ENCODE peak calls at places on chromosomes 16 and 17, in six cellular contexts. One of them, this sample, is unnamed.

GRCh38 chr16:79186196-79186595 is 414.3 kb downstream of the MAF start:
- DNase-seq in AG10803: no peak
- DNase-seq in cardiac muscle cell: peak
- DNase-seq in A673: no peak
- DNase-seq in foreskin fibroblast: no peak
- DNase-seq in A549: no peak
- DNase-seq in this sample: no peak

GRCh38 chr17:69175812-69176517 is 34.3 kb upstream of the ABCA6 start:
- DNase-seq in foreskin fibroblast: peak
- DNase-seq in AG10803: peak
- DNase-seq in A549: peak
- DNase-seq in cardiac muscle cell: peak
- DNase-seq in A673: peak
- DNase-seq in this sample: peak

GRCh38 chr17:58253082-58253481 is 14.7 kb downstream of the LPO start:
- DNase-seq in A673: no peak
- DNase-seq in A549: no peak
- DNase-seq in AG10803: no peak
- DNase-seq in foreskin fibroblast: no peak
- DNase-seq in cardiac muscle cell: no peak
- DNase-seq in this sample: no peak

GRCh38 chr17:68383443-68384321 is 73.6 kb downstream of the WIPI1 start:
- DNase-seq in foreskin fibroblast: peak
- DNase-seq in A673: no peak
- DNase-seq in AG10803: peak
- DNase-seq in A549: no peak
- DNase-seq in cardiac muscle cell: peak
- DNase-seq in this sample: peak

GRCh38 chr17:57097832-57098421 is 12.9 kb downstream of the AKAP1 start:
- DNase-seq in A673: no peak
- DNase-seq in A549: no peak
- DNase-seq in foreskin fibroblast: peak
- DNase-seq in AG10803: peak
- DNase-seq in cardiac muscle cell: peak
- DNase-seq in this sample: peak

GRCh38 chr17:58329035-58329807 is 626 bp upstream of the TSPOAP1 start:
- DNase-seq in A549: no peak
- DNase-seq in foreskin fibroblast: no peak
- DNase-seq in cardiac muscle cell: no peak
- DNase-seq in AG10803: no peak
- DNase-seq in A673: peak
- DNase-seq in this sample: no peak

GRCh38 chr16:50902457-50902856 is 160.6 kb downstream of the CYLD start:
- DNase-seq in A549: no peak
- DNase-seq in foreskin fibroblast: no peak
- DNase-seq in cardiac muscle cell: no peak
- DNase-seq in A673: no peak
- DNase-seq in AG10803: no peak
- DNase-seq in this sample: no peak

GRCh38 chr17:65163990-65164495 is 26.9 kb downstream of the RGS9 start:
- DNase-seq in foreskin fibroblast: peak
- DNase-seq in cardiac muscle cell: peak
- DNase-seq in AG10803: peak
- DNase-seq in A673: no peak
- DNase-seq in A549: peak
- DNase-seq in this sample: peak

GRCh38 chr16:57962756-57963155 is 8.2 kb downstream of the CNGB1 start:
- DNase-seq in cardiac muscle cell: no peak
- DNase-seq in A549: no peak
- DNase-seq in A673: no peak
- DNase-seq in foreskin fibroblast: no peak
- DNase-seq in AG10803: no peak
- DNase-seq in this sample: no peak

GRCh38 chr17:44906987-44907681 is 7.9 kb upstream of the EFTUD2 start:
- DNase-seq in AG10803: no peak
- DNase-seq in A549: no peak
- DNase-seq in A673: no peak
- DNase-seq in foreskin fibroblast: no peak
- DNase-seq in cardiac muscle cell: peak
- DNase-seq in this sample: no peak

GRCh38 chr16:23795369-23795768 is 40.4 kb upstream of the PRKCB start:
- DNase-seq in A549: no peak
- DNase-seq in AG10803: no peak
- DNase-seq in cardiac muscle cell: no peak
- DNase-seq in A673: no peak
- DNase-seq in foreskin fibroblast: no peak
- DNase-seq in this sample: no peak

GRCh38 chr17:74552037-74552436 is 6.1 kb upstream of the CD300C start:
- DNase-seq in foreskin fibroblast: no peak
- DNase-seq in A549: no peak
- DNase-seq in AG10803: peak
- DNase-seq in cardiac muscle cell: no peak
- DNase-seq in A673: no peak
- DNase-seq in this sample: no peak

GRCh38 chr17:75822119-75822799 is 21.9 kb downstream of the UNC13D start:
- DNase-seq in A673: no peak
- DNase-seq in foreskin fibroblast: no peak
- DNase-seq in AG10803: no peak
- DNase-seq in cardiac muscle cell: no peak
- DNase-seq in A549: no peak
- DNase-seq in this sample: no peak

GRCh38 chr16:56965149-56965938 is 3.6 kb downstream of the CETP start:
- DNase-seq in A549: no peak
- DNase-seq in A673: no peak
- DNase-seq in cardiac muscle cell: no peak
- DNase-seq in foreskin fibroblast: peak
- DNase-seq in AG10803: no peak
- DNase-seq in this sample: no peak

GRCh38 chr16:20061132-20061531 is 12.6 kb downstream of the GPR139 start:
- DNase-seq in foreskin fibroblast: no peak
- DNase-seq in A549: no peak
- DNase-seq in cardiac muscle cell: no peak
- DNase-seq in AG10803: no peak
- DNase-seq in A673: no peak
- DNase-seq in this sample: no peak

GRCh38 chr17:34220776-34221390 is 34.2 kb upstream of the CCL2 start:
- DNase-seq in A549: no peak
- DNase-seq in cardiac muscle cell: peak
- DNase-seq in AG10803: no peak
- DNase-seq in foreskin fibroblast: no peak
- DNase-seq in A673: no peak
- DNase-seq in this sample: no peak

GRCh38 chr17:74183411-74183810 is 20.1 kb upstream of the RPL38 start:
- DNase-seq in A673: no peak
- DNase-seq in foreskin fibroblast: no peak
- DNase-seq in AG10803: no peak
- DNase-seq in cardiac muscle cell: no peak
- DNase-seq in A549: no peak
- DNase-seq in this sample: no peak

GRCh38 chr17:5430413-5430999 is 8.4 kb downstream of the C1QBP start:
- DNase-seq in A549: no peak
- DNase-seq in AG10803: no peak
- DNase-seq in A673: no peak
- DNase-seq in cardiac muscle cell: no peak
- DNase-seq in foreskin fibroblast: no peak
- DNase-seq in this sample: no peak

GRCh38 chr16:48864055-48864454 is 254.1 kb upstream of the N4BP1 start:
- DNase-seq in A549: no peak
- DNase-seq in AG10803: no peak
- DNase-seq in A673: no peak
- DNase-seq in cardiac muscle cell: no peak
- DNase-seq in foreskin fibroblast: no peak
- DNase-seq in this sample: no peak

GRCh38 chr17:45090711-45091110 is 29.6 kb downstream of the NMT1 start:
- DNase-seq in cardiac muscle cell: no peak
- DNase-seq in A673: no peak
- DNase-seq in foreskin fibroblast: peak
- DNase-seq in AG10803: peak
- DNase-seq in A549: no peak
- DNase-seq in this sample: peak

GRCh38 chr17:74210191-74211140 is 2.9 kb upstream of the TTYH2 start:
- DNase-seq in foreskin fibroblast: peak
- DNase-seq in A549: peak
- DNase-seq in A673: peak
- DNase-seq in cardiac muscle cell: peak
- DNase-seq in AG10803: peak
- DNase-seq in this sample: peak

GRCh38 chr17:43398724-43399595 is at the start of gene ARL4D:
- DNase-seq in A673: peak
- DNase-seq in AG10803: peak
- DNase-seq in A549: peak
- DNase-seq in cardiac muscle cell: peak
- DNase-seq in foreskin fibroblast: peak
- DNase-seq in this sample: peak

GRCh38 chr17:11880714-11881113 is 116.6 kb downstream of the ZNF18 start:
- DNase-seq in foreskin fibroblast: no peak
- DNase-seq in AG10803: no peak
- DNase-seq in A549: peak
- DNase-seq in cardiac muscle cell: peak
- DNase-seq in A673: peak
- DNase-seq in this sample: no peak

GRCh38 chr17:57440522-57441269 is 184.4 kb downstream of the MSI2 start:
- DNase-seq in A549: peak
- DNase-seq in A673: peak
- DNase-seq in foreskin fibroblast: peak
- DNase-seq in AG10803: peak
- DNase-seq in cardiac muscle cell: peak
- DNase-seq in this sample: peak

GRCh38 chr16:87044829-87045228 is 272.4 kb downstream of the C16orf95 start:
- DNase-seq in cardiac muscle cell: no peak
- DNase-seq in A549: no peak
- DNase-seq in AG10803: no peak
- DNase-seq in foreskin fibroblast: no peak
- DNase-seq in A673: no peak
- DNase-seq in this sample: no peak

GRCh38 chr16:981695-982151 is at the start of gene SOX8:
- DNase-seq in A549: no peak
- DNase-seq in cardiac muscle cell: no peak
- DNase-seq in AG10803: no peak
- DNase-seq in foreskin fibroblast: peak
- DNase-seq in A673: no peak
- DNase-seq in this sample: no peak

GRCh38 chr17:19654342-19654886 is 5.9 kb downstream of the ALDH3A2 start:
- DNase-seq in AG10803: no peak
- DNase-seq in cardiac muscle cell: no peak
- DNase-seq in A673: no peak
- DNase-seq in foreskin fibroblast: no peak
- DNase-seq in A549: no peak
- DNase-seq in this sample: no peak

GRCh38 chr16:47574091-47575054 is 113.2 kb downstream of the PHKB start:
- DNase-seq in foreskin fibroblast: peak
- DNase-seq in A549: no peak
- DNase-seq in cardiac muscle cell: peak
- DNase-seq in AG10803: peak
- DNase-seq in A673: peak
- DNase-seq in this sample: peak

GRCh38 chr17:39617446-39618251 is 9.1 kb upstream of the PPP1R1B start:
- DNase-seq in A673: peak
- DNase-seq in foreskin fibroblast: peak
- DNase-seq in A549: peak
- DNase-seq in AG10803: peak
- DNase-seq in cardiac muscle cell: peak
- DNase-seq in this sample: peak

GRCh38 chr17:60601443-60602384 is 1.7 kb downstream of the PPM1D start:
- DNase-seq in cardiac muscle cell: peak
- DNase-seq in A673: peak
- DNase-seq in A549: peak
- DNase-seq in foreskin fibroblast: peak
- DNase-seq in AG10803: peak
- DNase-seq in this sample: peak

GRCh38 chr17:60602385-60602742 is 2.4 kb downstream of the PPM1D start:
- DNase-seq in foreskin fibroblast: peak
- DNase-seq in cardiac muscle cell: peak
- DNase-seq in A673: no peak
- DNase-seq in AG10803: peak
- DNase-seq in A549: no peak
- DNase-seq in this sample: no peak

GRCh38 chr17:60602871-60603270 is 2.9 kb downstream of the PPM1D start:
- DNase-seq in foreskin fibroblast: no peak
- DNase-seq in AG10803: no peak
- DNase-seq in cardiac muscle cell: no peak
- DNase-seq in A673: no peak
- DNase-seq in A549: no peak
- DNase-seq in this sample: no peak

GRCh38 chr17:60606036-60606435 is 6.0 kb downstream of the PPM1D start:
- DNase-seq in AG10803: no peak
- DNase-seq in A549: no peak
- DNase-seq in A673: no peak
- DNase-seq in foreskin fibroblast: no peak
- DNase-seq in cardiac muscle cell: no peak
- DNase-seq in this sample: no peak

GRCh38 chr17:60604686-60605334 is 4.8 kb downstream of the PPM1D start:
- DNase-seq in cardiac muscle cell: peak
- DNase-seq in A549: no peak
- DNase-seq in A673: no peak
- DNase-seq in foreskin fibroblast: peak
- DNase-seq in AG10803: peak
- DNase-seq in this sample: peak
- H3K4me3 ChIP-seq in cardiac muscle cell: no peak
- H3K4me3 ChIP-seq in A549: no peak
- H3K4me3 ChIP-seq in A673: no peak
- H3K4me3 ChIP-seq in foreskin fibroblast: no peak
- H3K4me3 ChIP-seq in AG10803: no peak
- H3K4me3 ChIP-seq in this sample: no peak

GRCh38 chr17:2755941-2756724 is 6.7 kb upstream of the CCDC92B start:
- DNase-seq in A549: no peak
- DNase-seq in AG10803: no peak
- DNase-seq in A673: no peak
- DNase-seq in cardiac muscle cell: no peak
- DNase-seq in foreskin fibroblast: peak
- DNase-seq in this sample: no peak
- H3K4me3 ChIP-seq in A549: peak
- H3K4me3 ChIP-seq in AG10803: no peak
- H3K4me3 ChIP-seq in A673: no peak
- H3K4me3 ChIP-seq in cardiac muscle cell: peak
- H3K4me3 ChIP-seq in foreskin fibroblast: no peak
- H3K4me3 ChIP-seq in this sample: no peak

DNA sequence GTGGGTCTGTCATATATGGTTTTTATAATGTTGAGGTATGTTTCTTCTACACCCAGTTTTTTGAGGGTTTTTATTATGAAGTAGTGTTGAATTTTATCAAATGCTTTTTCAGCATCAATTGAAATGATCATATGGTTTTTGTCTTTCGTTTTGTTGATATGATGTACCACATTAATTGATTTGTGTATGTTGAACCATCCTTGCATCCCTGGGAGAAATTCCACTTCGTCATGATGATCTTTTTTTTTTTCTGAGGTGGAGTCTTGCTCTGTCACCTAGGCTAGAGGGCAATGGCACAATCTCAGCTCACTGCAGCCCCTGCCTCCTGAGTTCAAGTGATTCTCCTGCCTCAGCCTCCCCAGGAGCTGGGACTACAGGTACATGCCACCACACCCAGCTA is 14.0 kb upstream of the TMEM219 start:
- DNase-seq in foreskin fibroblast: no peak
- DNase-seq in cardiac muscle cell: no peak
- DNase-seq in AG10803: no peak
- DNase-seq in A673: no peak
- DNase-seq in A549: no peak
- DNase-seq in this sample: no peak
- H3K4me3 ChIP-seq in foreskin fibroblast: no peak
- H3K4me3 ChIP-seq in cardiac muscle cell: no peak
- H3K4me3 ChIP-seq in AG10803: no peak
- H3K4me3 ChIP-seq in A673: no peak
- H3K4me3 ChIP-seq in A549: no peak
- H3K4me3 ChIP-seq in this sample: no peak

GRCh38 chr16:82874251-82874650 is 247.5 kb downstream of the CDH13 start:
- DNase-seq in A549: no peak
- DNase-seq in AG10803: peak
- DNase-seq in cardiac muscle cell: no peak
- DNase-seq in foreskin fibroblast: no peak
- DNase-seq in A673: no peak
- DNase-seq in this sample: no peak
- H3K4me3 ChIP-seq in A549: no peak
- H3K4me3 ChIP-seq in AG10803: no peak
- H3K4me3 ChIP-seq in cardiac muscle cell: no peak
- H3K4me3 ChIP-seq in foreskin fibroblast: no peak
- H3K4me3 ChIP-seq in A673: no peak
- H3K4me3 ChIP-seq in this sample: no peak

This sample was measured in MG63.